ENCODE peak calls at places on chromosomes 6 and 20, in five cellular contexts. One of them, this sample, is unnamed.

GRCh38 chr20:11031300-11031699 is 357.5 kb upstream of the JAG1 start:
- DNase-seq in GM23338: no peak
- DNase-seq in HCT116: no peak
- DNase-seq in K562: no peak
- DNase-seq in GM12892: no peak
- DNase-seq in this sample: no peak

GRCh38 chr6:7921582-7922199 is 11.1 kb upstream of the TXNDC5 start:
- DNase-seq in GM23338: no peak
- DNase-seq in HCT116: no peak
- DNase-seq in K562: no peak
- DNase-seq in GM12892: no peak
- DNase-seq in this sample: no peak

GRCh38 chr20:34979366-34980153 is 23.9 kb downstream of the MYH7B start:
- DNase-seq in GM23338: peak; percentile 97
- DNase-seq in HCT116: no peak
- DNase-seq in K562: peak; percentile 99
- DNase-seq in GM12892: no peak
- DNase-seq in this sample: no peak

GRCh38 chr20:878511-879307 is 37.4 kb downstream of the ANGPT4 start:
- DNase-seq in GM23338: peak; percentile 84
- DNase-seq in HCT116: no peak
- DNase-seq in K562: peak; percentile 52
- DNase-seq in GM12892: no peak
- DNase-seq in this sample: no peak

GRCh38 chr6:55694148-55694547 is 115.2 kb upstream of the HMGCLL1 start:
- DNase-seq in GM23338: peak; percentile 82
- DNase-seq in HCT116: no peak
- DNase-seq in K562: no peak
- DNase-seq in GM12892: no peak
- DNase-seq in this sample: no peak

GRCh38 chr20:61710108-61710507 is 355.6 kb downstream of the TAF4 start:
- DNase-seq in GM23338: no peak
- DNase-seq in HCT116: no peak
- DNase-seq in K562: no peak
- DNase-seq in GM12892: no peak
- DNase-seq in this sample: no peak

GRCh38 chr20:36040571-36040970 is 72.2 kb downstream of the CNBD2 start:
- DNase-seq in GM23338: no peak
- DNase-seq in HCT116: no peak
- DNase-seq in K562: no peak
- DNase-seq in GM12892: no peak
- DNase-seq in this sample: no peak

GRCh38 chr20:54995021-54995420 is 519.6 kb downstream of the DOK5 start:
- DNase-seq in GM23338: no peak
- DNase-seq in HCT116: no peak
- DNase-seq in K562: no peak
- DNase-seq in GM12892: no peak
- DNase-seq in this sample: no peak

GRCh38 chr20:51531141-51531710 is 11.3 kb downstream of the NFATC2 start:
- DNase-seq in GM23338: no peak
- DNase-seq in HCT116: peak; percentile 76
- DNase-seq in K562: no peak
- DNase-seq in GM12892: peak; percentile 38
- DNase-seq in this sample: no peak

GRCh38 chr6:105317607-105318533 is 85.0 kb downstream of the PREP start:
- DNase-seq in GM23338: peak; percentile 66
- DNase-seq in HCT116: peak; percentile 15
- DNase-seq in K562: no peak
- DNase-seq in GM12892: no peak
- DNase-seq in this sample: no peak

GRCh38 chr20:1241456-1241855 is 15.6 kb downstream of the RAD21L1 start:
- DNase-seq in GM23338: no peak
- DNase-seq in HCT116: no peak
- DNase-seq in K562: no peak
- DNase-seq in GM12892: no peak
- DNase-seq in this sample: no peak

GRCh38 chr6:340991-341827 is 48.9 kb downstream of the DUSP22 start:
- DNase-seq in GM23338: no peak
- DNase-seq in HCT116: no peak
- DNase-seq in K562: peak; percentile 66
- DNase-seq in GM12892: no peak
- DNase-seq in this sample: no peak
- TF ChIP-seq POLR2AphosphoS5 in GM23338: no peak
- TF ChIP-seq POLR2AphosphoS5 in HCT116: no peak
- TF ChIP-seq POLR2AphosphoS5 in K562: no peak
- TF ChIP-seq POLR2AphosphoS5 in GM12892: no peak
- TF ChIP-seq POLR2AphosphoS5 in this sample: no peak

GRCh38 chr6:116465246-116465645 is 4.1 kb downstream of the CALHM6 start:
- DNase-seq in GM23338: no peak
- DNase-seq in HCT116: no peak
- DNase-seq in K562: no peak
- DNase-seq in GM12892: no peak
- DNase-seq in this sample: no peak
- TF ChIP-seq POLR2AphosphoS5 in GM23338: no peak
- TF ChIP-seq POLR2AphosphoS5 in HCT116: no peak
- TF ChIP-seq POLR2AphosphoS5 in K562: no peak
- TF ChIP-seq POLR2AphosphoS5 in GM12892: no peak
- TF ChIP-seq POLR2AphosphoS5 in this sample: no peak

GRCh38 chr6:133108377-133108776 is 132.8 kb upstream of the EYA4 start:
- DNase-seq in GM23338: no peak
- DNase-seq in HCT116: no peak
- DNase-seq in K562: no peak
- DNase-seq in GM12892: no peak
- DNase-seq in this sample: no peak
- TF ChIP-seq POLR2AphosphoS5 in GM23338: no peak
- TF ChIP-seq POLR2AphosphoS5 in HCT116: no peak
- TF ChIP-seq POLR2AphosphoS5 in K562: no peak
- TF ChIP-seq POLR2AphosphoS5 in GM12892: no peak
- TF ChIP-seq POLR2AphosphoS5 in this sample: no peak

GRCh38 chr6:111685058-111685457 is 79.4 kb upstream of the TRAF3IP2 start:
- DNase-seq in GM23338: no peak
- DNase-seq in HCT116: no peak
- DNase-seq in K562: no peak
- DNase-seq in GM12892: no peak
- DNase-seq in this sample: no peak

GRCh38 chr6:111683126-111683525 is 77.4 kb upstream of the TRAF3IP2 start:
- DNase-seq in GM23338: no peak
- DNase-seq in HCT116: no peak
- DNase-seq in K562: no peak
- DNase-seq in GM12892: no peak
- DNase-seq in this sample: no peak

GRCh38 chr6:111685506-111685905 is 79.8 kb upstream of the TRAF3IP2 start:
- DNase-seq in GM23338: no peak
- DNase-seq in HCT116: no peak
- DNase-seq in K562: no peak
- DNase-seq in GM12892: no peak
- DNase-seq in this sample: no peak

GRCh38 chr6:111681856-111682255 is 76.2 kb upstream of the TRAF3IP2 start:
- DNase-seq in GM23338: no peak
- DNase-seq in HCT116: no peak
- DNase-seq in K562: no peak
- DNase-seq in GM12892: no peak
- DNase-seq in this sample: no peak

DNA sequence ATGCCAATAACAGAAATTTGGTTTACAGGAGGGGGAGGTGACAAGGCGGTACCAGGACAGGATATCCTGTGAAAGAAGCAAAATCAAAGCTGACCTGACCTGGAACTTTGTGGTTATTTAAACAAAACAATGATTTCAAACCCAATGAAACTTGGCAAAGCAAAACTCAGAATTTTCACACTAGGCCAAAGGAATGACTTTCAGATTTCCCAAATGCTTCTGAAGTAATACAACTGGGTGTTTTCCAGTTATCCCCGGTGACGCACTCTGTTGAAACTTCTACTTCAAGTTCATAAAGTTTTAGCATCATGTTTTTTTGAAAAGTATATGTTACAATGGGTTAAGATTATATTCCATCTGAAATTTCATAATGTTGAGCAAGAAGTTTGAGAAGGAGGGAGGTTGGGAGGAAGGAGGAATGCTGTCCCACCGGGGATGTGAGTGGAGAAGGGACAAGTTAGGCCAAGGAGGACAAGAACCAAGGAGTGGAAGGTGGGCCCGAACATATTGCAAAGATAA is 78.1 kb upstream of the TRAF3IP2 start:
- DNase-seq in GM23338: no peak
- DNase-seq in HCT116: no peak
- DNase-seq in K562: no peak
- DNase-seq in GM12892: no peak
- DNase-seq in this sample: peak; percentile 39
- TF ChIP-seq POLR2AphosphoS5 in GM23338: no peak
- TF ChIP-seq POLR2AphosphoS5 in HCT116: no peak
- TF ChIP-seq POLR2AphosphoS5 in K562: no peak
- TF ChIP-seq POLR2AphosphoS5 in GM12892: no peak
- TF ChIP-seq POLR2AphosphoS5 in this sample: peak; percentile 58

GRCh38 chr6:160933256-160933655 is 58.3 kb upstream of the MAP3K4 start:
- DNase-seq in GM23338: peak; percentile 71
- DNase-seq in HCT116: no peak
- DNase-seq in K562: no peak
- DNase-seq in GM12892: no peak
- DNase-seq in this sample: no peak

GRCh38 chr6:160931378-160932343 is 59.9 kb upstream of the MAP3K4 start:
- DNase-seq in GM23338: peak; percentile 54
- DNase-seq in HCT116: no peak
- DNase-seq in K562: no peak
- DNase-seq in GM12892: no peak
- DNase-seq in this sample: no peak

GRCh38 chr6:160927416-160927815 is 64.2 kb upstream of the MAP3K4 start:
- DNase-seq in GM23338: no peak
- DNase-seq in HCT116: no peak
- DNase-seq in K562: no peak
- DNase-seq in GM12892: no peak
- DNase-seq in this sample: no peak

GRCh38 chr6:160929831-160930230 is 61.7 kb upstream of the MAP3K4 start:
- DNase-seq in GM23338: no peak
- DNase-seq in HCT116: no peak
- DNase-seq in K562: no peak
- DNase-seq in GM12892: no peak
- DNase-seq in this sample: no peak

GRCh38 chr6:160930547-160931377 is 60.8 kb upstream of the MAP3K4 start:
- DNase-seq in GM23338: peak; percentile 83
- DNase-seq in HCT116: peak; percentile 23
- DNase-seq in K562: no peak
- DNase-seq in GM12892: peak; percentile 61
- DNase-seq in this sample: peak; percentile 58
- TF ChIP-seq POLR2AphosphoS5 in GM23338: no peak
- TF ChIP-seq POLR2AphosphoS5 in HCT116: no peak
- TF ChIP-seq POLR2AphosphoS5 in K562: no peak
- TF ChIP-seq POLR2AphosphoS5 in GM12892: no peak
- TF ChIP-seq POLR2AphosphoS5 in this sample: peak; percentile 14